ENCODE peak calls at places on chromosomes 11 and 22, in six cellular contexts. One of them, this sample, is unnamed.

GRCh38 chr22:47105085-47105484 is 342.6 kb downstream of the TBC1D22A start:
- DNase-seq in neural progenitor cell: no peak
- DNase-seq in PC-3: no peak
- DNase-seq in astrocyte of the spinal cord: no peak
- DNase-seq in epithelial cell of esophagus: no peak
- DNase-seq in body of pancreas: no peak
- DNase-seq in this sample: no peak

GRCh38 chr22:48061726-48062125 is 1299.3 kb downstream of the TBC1D22A start:
- DNase-seq in neural progenitor cell: no peak
- DNase-seq in PC-3: no peak
- DNase-seq in astrocyte of the spinal cord: no peak
- DNase-seq in epithelial cell of esophagus: no peak
- DNase-seq in body of pancreas: no peak
- DNase-seq in this sample: no peak

GRCh38 chr11:128692750-128693578 is 908 bp upstream of the FLI1 start:
- DNase-seq in neural progenitor cell: peak
- DNase-seq in PC-3: peak
- DNase-seq in astrocyte of the spinal cord: peak
- DNase-seq in epithelial cell of esophagus: peak
- DNase-seq in body of pancreas: no peak
- DNase-seq in this sample: no peak

GRCh38 chr22:20436309-20437252 is 1.0 kb downstream of the SCARF2 start:
- DNase-seq in neural progenitor cell: peak
- DNase-seq in PC-3: no peak
- DNase-seq in astrocyte of the spinal cord: peak
- DNase-seq in epithelial cell of esophagus: no peak
- DNase-seq in body of pancreas: no peak
- DNase-seq in this sample: peak

GRCh38 chr11:14094481-14095037 is 132.0 kb downstream of the SPON1 start:
- DNase-seq in neural progenitor cell: no peak
- DNase-seq in PC-3: no peak
- DNase-seq in astrocyte of the spinal cord: no peak
- DNase-seq in epithelial cell of esophagus: peak
- DNase-seq in body of pancreas: no peak
- DNase-seq in this sample: no peak

GRCh38 chr11:68847395-68847794 is 5.7 kb upstream of the CPT1A start:
- DNase-seq in neural progenitor cell: no peak
- DNase-seq in PC-3: no peak
- DNase-seq in astrocyte of the spinal cord: no peak
- DNase-seq in epithelial cell of esophagus: no peak
- DNase-seq in body of pancreas: no peak
- DNase-seq in this sample: no peak

GRCh38 chr11:131683666-131684065 is 313.3 kb downstream of the NTM start:
- DNase-seq in neural progenitor cell: no peak
- DNase-seq in PC-3: no peak
- DNase-seq in astrocyte of the spinal cord: no peak
- DNase-seq in epithelial cell of esophagus: no peak
- DNase-seq in body of pancreas: no peak
- DNase-seq in this sample: no peak

GRCh38 chr11:115572551-115572950 is 68.3 kb upstream of the CADM1 start:
- DNase-seq in neural progenitor cell: no peak
- DNase-seq in PC-3: no peak
- DNase-seq in astrocyte of the spinal cord: no peak
- DNase-seq in epithelial cell of esophagus: no peak
- DNase-seq in body of pancreas: no peak
- DNase-seq in this sample: no peak

GRCh38 chr22:46044718-46045458 is 67.9 kb upstream of the WNT7B start:
- DNase-seq in neural progenitor cell: peak
- DNase-seq in PC-3: no peak
- DNase-seq in astrocyte of the spinal cord: no peak
- DNase-seq in epithelial cell of esophagus: no peak
- DNase-seq in body of pancreas: peak
- DNase-seq in this sample: peak

GRCh38 chr11:64250875-64251721 is at the start of gene PLCB3:
- DNase-seq in neural progenitor cell: peak
- DNase-seq in PC-3: peak
- DNase-seq in astrocyte of the spinal cord: no peak
- DNase-seq in epithelial cell of esophagus: peak
- DNase-seq in body of pancreas: peak
- DNase-seq in this sample: peak

GRCh38 chr11:12161603-12162350 is 51.4 kb downstream of the MICAL2 start:
- DNase-seq in neural progenitor cell: no peak
- DNase-seq in PC-3: no peak
- DNase-seq in astrocyte of the spinal cord: no peak
- DNase-seq in epithelial cell of esophagus: no peak
- DNase-seq in body of pancreas: no peak
- DNase-seq in this sample: no peak

DNA sequence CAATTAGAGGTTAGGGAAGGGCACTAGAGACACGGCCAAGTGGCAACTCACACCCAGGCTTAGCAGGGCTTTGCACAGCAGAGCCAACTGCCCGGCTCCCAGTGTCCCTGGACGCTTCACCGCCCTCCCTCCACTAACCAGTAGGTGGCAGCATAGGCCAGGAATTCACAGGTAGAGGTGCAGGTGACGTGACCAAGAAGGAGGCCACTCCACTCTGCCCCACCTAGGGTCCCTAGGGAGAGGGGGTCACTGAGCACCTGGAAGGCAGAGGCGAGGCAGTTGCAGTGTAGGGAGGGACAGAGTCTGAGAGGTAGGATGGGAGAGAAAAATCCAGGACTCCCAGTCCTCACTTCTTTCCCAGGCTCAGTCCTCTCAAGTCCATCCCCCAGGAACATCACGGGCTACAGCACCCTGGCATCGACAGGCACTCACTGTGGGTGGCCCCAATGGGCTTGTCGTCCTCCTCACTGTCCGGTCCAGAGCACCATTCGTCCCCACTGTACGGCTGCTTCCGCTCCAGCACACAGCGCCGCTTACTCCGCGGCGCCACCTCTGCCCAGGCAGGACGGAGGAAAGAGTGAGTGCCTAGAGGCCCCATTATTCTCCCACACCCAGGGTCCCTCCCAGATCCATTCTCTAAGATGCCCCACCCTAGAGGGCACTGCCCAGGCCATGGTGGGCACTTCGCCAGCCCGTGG is 18.5 kb downstream of the BCL9L start:
- DNase-seq in neural progenitor cell: peak
- DNase-seq in PC-3: peak
- DNase-seq in astrocyte of the spinal cord: peak
- DNase-seq in epithelial cell of esophagus: peak
- DNase-seq in body of pancreas: peak
- DNase-seq in this sample: peak
- H3K4me3 ChIP-seq in neural progenitor cell: peak
- H3K4me3 ChIP-seq in PC-3: no peak
- H3K4me3 ChIP-seq in astrocyte of the spinal cord: no peak
- H3K4me3 ChIP-seq in epithelial cell of esophagus: no peak
- H3K4me3 ChIP-seq in body of pancreas: no peak
- H3K4me3 ChIP-seq in this sample: no peak

DNA sequence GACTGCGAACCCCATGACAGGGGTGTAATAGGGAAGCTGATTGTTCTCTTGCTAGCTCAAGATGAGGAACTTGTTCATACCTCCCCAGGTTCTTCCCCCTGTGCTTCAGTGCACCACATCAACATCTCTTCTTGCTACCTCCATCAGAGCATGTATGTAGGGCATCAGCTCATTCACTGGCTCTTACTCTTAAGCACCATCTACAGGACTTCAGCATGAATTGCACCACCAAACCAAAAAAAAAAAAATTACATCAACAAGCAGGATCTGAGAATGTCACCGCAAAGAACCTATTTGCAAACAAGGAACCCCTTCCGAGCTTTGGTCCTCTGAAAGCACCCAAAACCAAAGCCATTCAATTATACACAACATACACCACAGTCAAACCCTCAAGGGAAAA is 2226.5 kb upstream of the RAG2 start:
- DNase-seq in neural progenitor cell: peak
- DNase-seq in PC-3: peak
- DNase-seq in astrocyte of the spinal cord: no peak
- DNase-seq in epithelial cell of esophagus: peak
- DNase-seq in body of pancreas: no peak
- DNase-seq in this sample: peak
- TF ChIP-seq CTCF in neural progenitor cell: peak
- TF ChIP-seq CTCF in PC-3: peak
- TF ChIP-seq CTCF in astrocyte of the spinal cord: no peak
- TF ChIP-seq CTCF in epithelial cell of esophagus: peak
- TF ChIP-seq CTCF in body of pancreas: no peak
- TF ChIP-seq CTCF in this sample: peak

DNA sequence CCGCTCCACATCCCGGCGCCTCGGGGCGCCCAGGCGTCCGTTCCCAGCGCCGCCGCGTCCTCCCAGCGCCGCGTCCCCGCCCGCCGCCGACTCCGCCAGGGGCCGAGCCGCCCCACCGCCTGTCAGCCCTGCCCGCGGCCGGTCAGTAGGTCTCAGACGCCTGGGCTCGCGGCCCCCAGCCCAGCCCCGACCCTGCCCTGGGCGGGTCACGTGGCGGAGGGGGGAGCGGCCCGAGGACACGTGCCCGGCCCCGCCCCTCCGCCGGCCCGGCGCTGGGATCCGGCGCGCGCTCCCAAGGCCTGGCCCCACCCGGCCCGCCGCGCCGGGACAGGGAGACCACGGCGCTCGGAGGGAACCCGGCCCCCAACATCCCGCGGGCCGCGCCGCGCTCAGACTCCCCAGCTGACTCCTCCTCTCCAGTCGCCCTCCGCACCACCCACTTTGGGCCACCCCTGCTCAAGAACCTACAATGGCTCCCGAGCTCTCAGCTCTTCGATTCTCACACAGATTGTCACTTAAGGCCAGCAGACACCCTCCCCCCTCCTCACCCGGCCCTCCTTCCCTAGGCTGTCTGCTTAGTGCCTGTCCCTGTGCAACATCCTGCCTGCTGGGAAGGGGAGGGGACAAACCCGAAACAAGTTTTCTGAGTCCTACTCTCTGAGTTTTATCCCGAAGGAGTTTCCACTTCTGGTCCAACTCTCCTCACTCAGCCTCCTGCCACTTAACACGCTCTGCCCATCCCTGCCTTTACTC is at the start of gene RAB3IL1:
- DNase-seq in neural progenitor cell: peak
- DNase-seq in PC-3: peak
- DNase-seq in astrocyte of the spinal cord: no peak
- DNase-seq in epithelial cell of esophagus: no peak
- DNase-seq in body of pancreas: peak
- DNase-seq in this sample: peak
- H3K4me3 ChIP-seq in neural progenitor cell: peak
- H3K4me3 ChIP-seq in PC-3: peak
- H3K4me3 ChIP-seq in astrocyte of the spinal cord: peak
- H3K4me3 ChIP-seq in epithelial cell of esophagus: peak
- H3K4me3 ChIP-seq in body of pancreas: no peak
- H3K4me3 ChIP-seq in this sample: peak

GRCh38 chr22:38046070-38046748 is 11.0 kb upstream of the PICK1 start:
- DNase-seq in neural progenitor cell: peak
- DNase-seq in PC-3: no peak
- DNase-seq in astrocyte of the spinal cord: no peak
- DNase-seq in epithelial cell of esophagus: no peak
- DNase-seq in body of pancreas: no peak
- DNase-seq in this sample: no peak

GRCh38 chr22:38050720-38051119 is 6.5 kb upstream of the PICK1 start:
- DNase-seq in neural progenitor cell: no peak
- DNase-seq in PC-3: no peak
- DNase-seq in astrocyte of the spinal cord: no peak
- DNase-seq in epithelial cell of esophagus: no peak
- DNase-seq in body of pancreas: no peak
- DNase-seq in this sample: no peak

GRCh38 chr22:38049812-38050619 is 7.2 kb upstream of the PICK1 start:
- DNase-seq in neural progenitor cell: no peak
- DNase-seq in PC-3: no peak
- DNase-seq in astrocyte of the spinal cord: no peak
- DNase-seq in epithelial cell of esophagus: no peak
- DNase-seq in body of pancreas: no peak
- DNase-seq in this sample: no peak

GRCh38 chr22:38051900-38052862 is 5.0 kb upstream of the PICK1 start:
- DNase-seq in neural progenitor cell: peak
- DNase-seq in PC-3: peak
- DNase-seq in astrocyte of the spinal cord: peak
- DNase-seq in epithelial cell of esophagus: peak
- DNase-seq in body of pancreas: peak
- DNase-seq in this sample: peak

GRCh38 chr22:38051261-38051660 is 5.9 kb upstream of the PICK1 start:
- DNase-seq in neural progenitor cell: no peak
- DNase-seq in PC-3: no peak
- DNase-seq in astrocyte of the spinal cord: no peak
- DNase-seq in epithelial cell of esophagus: no peak
- DNase-seq in body of pancreas: no peak
- DNase-seq in this sample: no peak
- TF ChIP-seq CTCF in neural progenitor cell: no peak
- TF ChIP-seq CTCF in PC-3: no peak
- TF ChIP-seq CTCF in astrocyte of the spinal cord: no peak
- TF ChIP-seq CTCF in epithelial cell of esophagus: no peak
- TF ChIP-seq CTCF in body of pancreas: no peak
- TF ChIP-seq CTCF in this sample: no peak

This sample was measured in hepatocyte.